ENCODE peak calls at places on chromosomes 4 and X, in six cellular contexts. J is left kidney; R is SIG-M5; Z is aorta; N is activated effector memory CD4-positive, alpha-beta T cell treated with anti-CD3 and anti-CD28 coated beads, Interleukin-2, amount 50 U/mL, for 16 hours; E is T-helper 9 cell. T is an unnamed sample.

GRCh38 chr4:89599026-89599425 is 237.9 kb downstream of the SNCA start:
- DNase-seq in J (no peak), R (no peak), E (no peak), N (no peak), Z (no peak), T (no peak)

GRCh38 chr4:18021720-18022571 is at the start of gene LCORL:
- DNase-seq in E (peak; percentile 73), N (peak; percentile 94), R (peak; percentile 80), J (peak; percentile 99), Z (peak; percentile 96), T (peak; percentile 97)

GRCh38 chr4:106238819-106239420 is 77.1 kb downstream of the TBCK start:
- DNase-seq in Z (no peak), N (no peak), R (no peak), E (no peak), J (peak; percentile 67), T (peak; percentile 54)

GRCh38 chr4:105061136-105061696 is 85.5 kb upstream of the TET2 start:
- DNase-seq in J (peak; percentile 61), E (no peak), R (peak; percentile 77), N (peak; percentile 68), Z (no peak), T (peak; percentile 10)

GRCh38 chr4:178812866-178813265 is 1370.6 kb upstream of the AGA start:
- DNase-seq in N (no peak), Z (peak; percentile 67), E (no peak), J (no peak), R (no peak), T (no peak)

GRCh38 chrX:20471483-20471882 is 204.8 kb upstream of the RPS6KA3 start:
- DNase-seq in N (no peak), R (no peak), Z (no peak), J (no peak), E (no peak), T (no peak)

GRCh38 chrX:118872102-118872566 is 48.5 kb downstream of the ZCCHC12 start:
- DNase-seq in Z (no peak), J (no peak), R (no peak), E (no peak), N (no peak), T (no peak)

GRCh38 chrX:107454302-107454701 is 4.8 kb downstream of the FRMPD3 start:
- DNase-seq in Z (no peak), N (no peak), R (no peak), J (no peak), E (no peak), T (peak; percentile 6)

GRCh38 chr4:136219592-136220125 is 1312.6 kb downstream of the PCDH18 start:
- DNase-seq in E (no peak), Z (no peak), N (no peak), R (no peak), J (no peak), T (no peak)

GRCh38 chr4:150375025-150375424 is 206.9 kb upstream of the MAB21L2 start:
- DNase-seq in J (no peak), Z (no peak), E (no peak), N (no peak), R (no peak), T (no peak)

GRCh38 chrX:141402897-141403610 is 160.7 kb upstream of the SPANXC start:
- DNase-seq in N (no peak), J (no peak), Z (peak; percentile 57), E (no peak), R (no peak), T (no peak)